ENCODE peak calls at places on chromosomes 12 and 14, in four cellular contexts. G, F, O and U are unnamed samples.

GRCh38 chr12:1918081-1918874 is at the start of gene CACNA2D4:
- DNase-seq in G (no peak), F (peak; percentile 23), O (no peak), U (no peak)

GRCh38 chr12:93638954-93639353 is 38.2 kb upstream of the CRADD start:
- DNase-seq in G (no peak), F (peak; percentile 26), O (no peak), U (no peak)

GRCh38 chr14:68809524-68809923 is 16.7 kb upstream of the ZFP36L1 start:
- DNase-seq in G (no peak), F (no peak), O (no peak), U (no peak)

GRCh38 chr12:91777268-91777997 is 368.2 kb downstream of the BTG1 start:
- DNase-seq in G (no peak), F (no peak), O (no peak), U (no peak)

GRCh38 chr12:77686760-77687159 is 143.9 kb upstream of the NAV3 start:
- DNase-seq in G (no peak), F (no peak), O (no peak), U (no peak)

GRCh38 chr12:26297386-26298070 is 102.2 kb downstream of the SSPN start:
- DNase-seq in G (no peak), F (no peak), O (no peak), U (no peak)

GRCh38 chr12:57465030-57465746 is 5.6 kb downstream of the GLI1 start:
- DNase-seq in G (no peak), F (no peak), O (no peak), U (no peak)

GRCh38 chr12:64221656-64222010 is 463 bp downstream of the KICS2 start:
- DNase-seq in G (peak; percentile 87), F (peak; percentile 91), O (peak; percentile 90), U (peak; percentile 91)

GRCh38 chr14:69620211-69620611 is 8.8 kb downstream of the SUSD6 start:
- DNase-seq in G (no peak), F (no peak), O (no peak), U (peak; percentile 70)

GRCh38 chr12:124480469-124481256 is 86.7 kb downstream of the NCOR2 start:
- DNase-seq in G (no peak), F (no peak), O (peak; percentile 64), U (peak; percentile 74)

GRCh38 chr14:85572845-85573244 is 42.9 kb downstream of the FLRT2 start:
- DNase-seq in G (no peak), F (no peak), O (no peak), U (no peak)

GRCh38 chr14:32078794-32079663 is 1.9 kb downstream of the ARHGAP5 start:
- DNase-seq in G (no peak), F (no peak), O (no peak), U (no peak)

GRCh38 chr12:96195845-96196451 is 1.8 kb downstream of the ELK3 start:
- DNase-seq in G (no peak), F (peak; percentile 32), O (no peak), U (peak; percentile 17)

GRCh38 chr12:613996-614726 is 49.1 kb downstream of the NINJ2 start:
- DNase-seq in G (peak; percentile 32), F (no peak), O (no peak), U (peak; percentile 36)

GRCh38 chr14:105528859-105529505 is 2.6 kb downstream of the TMEM121 start:
- DNase-seq in G (peak; percentile 61), F (no peak), O (no peak), U (no peak)

DNA sequence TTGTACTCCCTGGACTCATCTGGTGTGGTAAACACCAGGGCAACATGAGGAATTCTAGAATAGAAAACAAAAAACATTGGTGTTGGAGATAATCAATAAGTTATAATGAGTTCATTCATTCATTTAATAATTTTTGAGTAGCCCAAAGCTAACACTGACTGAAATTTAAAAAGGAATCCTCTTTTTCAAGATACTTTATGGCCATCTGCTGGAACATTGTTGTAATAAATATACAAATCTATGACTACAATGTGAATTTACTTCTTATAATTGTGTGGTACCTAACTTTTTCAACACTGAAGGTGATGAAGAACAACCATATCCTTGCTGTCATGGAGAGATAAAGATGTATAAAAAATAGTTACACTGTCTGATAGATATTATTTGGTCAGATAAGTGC is 687.3 kb upstream of the MIS18BP1 start:
- DNase-seq in G (no peak), F (no peak), O (no peak), U (no peak)
- TF ChIP-seq CTCF in G (no peak), F (no peak), O (no peak), U (no peak)

GRCh38 chr14:103721334-103722120 is 5.9 kb downstream of the ZFYVE21 start:
- DNase-seq in G (peak; percentile 76), F (no peak), O (no peak), U (peak; percentile 17)
- TF ChIP-seq CTCF in G (no peak), F (no peak), O (no peak), U (no peak)

DNA sequence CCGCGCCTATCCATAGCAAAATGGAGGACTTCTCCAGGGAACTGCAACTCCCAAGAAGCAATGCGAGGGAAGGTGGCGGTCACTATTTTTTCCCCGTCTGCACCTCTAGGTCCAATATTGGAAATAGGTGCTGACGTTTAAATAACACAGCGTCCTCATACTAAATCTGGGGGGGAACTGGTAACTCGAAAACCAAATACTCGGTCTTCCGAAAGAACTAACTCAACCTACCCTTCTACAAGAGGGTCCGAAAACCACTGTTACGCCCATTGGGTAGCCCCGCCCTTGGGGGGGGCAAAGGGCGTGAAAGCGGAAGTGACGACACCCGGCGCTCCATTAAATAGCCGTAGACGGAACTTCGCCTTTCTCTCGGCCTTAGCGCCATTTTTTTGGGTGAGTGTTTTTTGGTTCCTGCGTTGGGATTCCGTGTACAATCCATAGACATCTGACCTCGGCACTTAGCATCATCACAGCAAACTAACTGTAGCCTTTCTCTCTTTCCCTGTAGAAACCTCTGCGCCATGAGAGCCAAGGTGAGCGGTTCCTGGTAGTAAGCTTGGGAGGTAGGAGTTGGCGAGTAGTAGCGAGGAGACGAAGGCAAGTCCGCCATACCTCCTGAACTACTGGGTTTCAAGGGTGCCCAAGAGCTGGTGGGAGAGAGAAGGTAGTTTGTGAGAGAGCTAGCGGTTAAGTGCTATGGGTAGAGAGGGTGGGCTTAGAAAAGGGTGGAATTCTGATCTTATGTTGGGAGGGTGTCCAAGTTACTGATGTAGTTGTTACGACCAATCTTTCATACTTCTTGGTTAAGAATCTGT is at the start of gene RPL41:
- DNase-seq in G (peak; percentile 95), F (peak; percentile 94), O (peak; percentile 94), U (peak; percentile 96)
- TF ChIP-seq CTCF in G (no peak), F (no peak), O (no peak), U (no peak)

DNA sequence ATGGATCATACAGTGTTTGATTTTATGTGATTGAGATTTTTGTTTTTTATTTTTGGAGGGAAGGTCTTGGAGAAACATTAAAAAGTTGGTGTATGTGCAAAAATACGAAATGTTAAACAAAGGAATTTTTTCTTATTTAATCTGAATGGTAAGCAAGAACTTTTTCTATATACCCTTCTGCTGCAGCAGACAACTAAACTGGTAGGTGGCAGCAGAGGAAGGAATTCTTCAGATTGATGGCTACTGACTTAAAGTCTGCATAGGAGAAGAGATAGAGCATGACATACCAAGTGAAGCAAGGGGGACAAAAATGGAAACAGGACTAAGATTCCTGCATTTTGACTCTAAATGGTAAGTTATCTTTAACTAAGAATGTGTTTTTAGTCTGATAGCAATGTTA is 42.0 kb upstream of the A2ML1 start:
- DNase-seq in G (no peak), F (no peak), O (no peak), U (peak; percentile 10)
- TF ChIP-seq CTCF in G (peak; percentile 25), F (peak; percentile 37), O (peak; percentile 17), U (no peak)

GRCh38 chr12:100986595-100987547 is 192.3 kb downstream of the ANO4 start:
- DNase-seq in G (no peak), F (no peak), O (no peak), U (no peak)
- TF ChIP-seq CTCF in G (no peak), F (no peak), O (no peak), U (no peak)

DNA sequence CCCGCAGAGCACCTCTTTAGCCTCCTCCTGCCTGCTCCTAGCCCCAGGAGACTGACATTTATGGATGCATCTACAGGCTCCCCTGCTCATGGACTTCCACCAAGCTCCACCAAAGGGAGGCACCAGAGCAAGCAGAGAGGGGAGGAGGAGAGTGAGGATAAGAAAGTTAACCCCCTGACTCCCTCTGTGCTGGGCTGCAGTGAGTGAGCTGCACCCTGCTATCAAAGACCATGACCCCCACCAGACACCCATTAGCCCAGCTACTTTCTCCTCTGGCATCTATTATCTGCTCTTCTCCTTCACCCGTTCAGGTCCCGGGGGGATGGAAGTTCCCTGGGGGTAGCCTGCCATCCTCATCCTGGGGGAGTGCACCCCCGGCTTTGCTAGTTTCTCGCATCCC is 45.4 kb downstream of the FOXN3 start:
- DNase-seq in G (no peak), F (no peak), O (no peak), U (no peak)
- TF ChIP-seq CTCF in G (no peak), F (no peak), O (no peak), U (no peak)

GRCh38 chr14:103613517-103613916 is 15.5 kb upstream of the KLC1 start:
- DNase-seq in G (no peak), F (no peak), O (no peak), U (no peak)
- TF ChIP-seq CTCF in G (no peak), F (no peak), O (no peak), U (no peak)